ENCODE peak calls at places on chromosomes 13 and 19, in four cellular contexts. I, W, C and P are unnamed samples.

GRCh38 chr19:56138069-56138468 is 3.0 kb upstream of the ZNF444 start:
- DNase-seq in I (no peak), W (no peak), C (no peak), P (no peak)

GRCh38 chr13:111262715-111263114 is 57.7 kb upstream of the TEX29 start:
- DNase-seq in I (no peak), W (no peak), C (no peak), P (no peak)

GRCh38 chr13:94464771-94465170 is 14.7 kb downstream of the DCT start:
- DNase-seq in I (no peak), W (no peak), C (peak; percentile 8), P (no peak)

GRCh38 chr13:42396501-42396900 is 124.5 kb downstream of the AKAP11 start:
- DNase-seq in I (no peak), W (no peak), C (no peak), P (no peak)

GRCh38 chr13:45082964-45083363 is 37.3 kb upstream of the GTF2F2 start:
- DNase-seq in I (no peak), W (peak; percentile 70), C (peak; percentile 77), P (no peak)

GRCh38 chr13:114130708-114131580 is 1.5 kb downstream of the RASA3 start:
- DNase-seq in I (peak; percentile 57), W (peak; percentile 92), C (peak; percentile 94), P (peak; percentile 55)

GRCh38 chr13:50085063-50085462 is 69.8 kb downstream of the KCNRG start:
- DNase-seq in I (peak; percentile 53), W (no peak), C (no peak), P (no peak)

GRCh38 chr13:109629737-109630136 is 156.6 kb downstream of the IRS2 start:
- DNase-seq in I (no peak), W (no peak), C (no peak), P (no peak)

GRCh38 chr13:76161143-76161542 is 525.0 kb downstream of the LMO7 start:
- DNase-seq in I (no peak), W (no peak), C (no peak), P (no peak)

GRCh38 chr19:8610041-8610927 is at the start of gene ADAMTS10:
- DNase-seq in I (peak; percentile 69), W (peak; percentile 66), C (peak; percentile 63), P (peak; percentile 26)

GRCh38 chr19:38388310-38389100 is at the start of gene SPRED3:
- DNase-seq in I (peak; percentile 73), W (no peak), C (peak; percentile 79), P (no peak)

GRCh38 chr19:13621413-13621812 is 115.1 kb upstream of the CACNA1A start:
- DNase-seq in I (no peak), W (peak; percentile 93), C (peak; percentile 96), P (no peak)

GRCh38 chr13:19634129-19634740 is 776 bp downstream of the MPHOSPH8 start:
- DNase-seq in I (peak; percentile 33), W (peak; percentile 45), C (peak; percentile 54), P (no peak)

GRCh38 chr13:99265823-99266426 is 7.7 kb upstream of the GPR18 start:
- DNase-seq in I (peak; percentile 58), W (peak; percentile 27), C (peak; percentile 41), P (no peak)

GRCh38 chr19:10566658-10567410 is 1.0 kb upstream of the KRI1 start:
- DNase-seq in I (no peak), W (no peak), C (no peak), P (no peak)

GRCh38 chr13:29993716-29994488 is 143.5 kb upstream of the UBL3 start:
- DNase-seq in I (peak; percentile 7), W (peak; percentile 69), C (peak; percentile 76), P (no peak)

GRCh38 chr19:11347546-11347945 is 1.2 kb downstream of the CCDC159 start:
- DNase-seq in I (no peak), W (no peak), C (no peak), P (no peak)

GRCh38 chr13:53028063-53028462 is 550 bp upstream of the OLFM4 start:
- DNase-seq in I (no peak), W (no peak), C (no peak), P (no peak)

GRCh38 chr13:40026741-40027140 is 371.3 kb downstream of the COG6 start:
- DNase-seq in I (no peak), W (no peak), C (no peak), P (no peak)

GRCh38 chr13:59094149-59094548 is 1069.6 kb downstream of the DIAPH3 start:
- DNase-seq in I (no peak), W (peak; percentile 29), C (peak; percentile 34), P (no peak)

GRCh38 chr13:99376132-99376531 is 68.9 kb upstream of the GPR183 start:
- DNase-seq in I (no peak), W (no peak), C (no peak), P (no peak)

GRCh38 chr13:40152145-40152544 is 496.7 kb downstream of the COG6 start:
- DNase-seq in I (no peak), W (peak; percentile 75), C (peak; percentile 83), P (no peak)

GRCh38 chr19:33066543-33066942 is 1.9 kb upstream of the RHPN2 start:
- DNase-seq in I (no peak), W (no peak), C (no peak), P (no peak)

GRCh38 chr13:92682832-92683517 is 543.6 kb upstream of the GPC6 start:
- DNase-seq in I (no peak), W (no peak), C (no peak), P (no peak)

GRCh38 chr13:20713014-20713376 is 9.5 kb downstream of the IL17D start:
- DNase-seq in I (peak; percentile 23), W (no peak), C (no peak), P (no peak)

GRCh38 chr19:42074513-42075363 is 1.2 kb upstream of the ZNF574 start:
- DNase-seq in I (no peak), W (no peak), C (no peak), P (no peak)

DNA sequence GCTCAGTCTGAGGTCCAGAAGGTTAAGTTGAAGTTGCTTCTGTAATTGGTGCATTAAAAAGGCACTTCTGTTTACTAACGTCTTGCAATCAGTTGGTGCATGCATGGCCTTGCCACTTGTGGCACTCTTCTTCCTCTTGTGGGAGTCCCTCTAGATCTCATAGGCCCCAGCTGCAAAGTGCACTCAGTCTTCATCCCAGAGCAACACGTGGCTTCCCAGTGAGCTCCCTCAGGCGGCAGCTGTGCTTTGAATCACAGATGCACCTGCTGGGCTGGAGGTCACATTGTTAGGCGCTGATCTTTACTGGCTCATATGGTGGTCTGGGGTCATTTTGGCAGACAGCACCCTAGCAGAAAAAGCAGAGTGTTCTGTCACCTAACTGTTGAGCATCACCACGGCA is 215.7 kb downstream of the ZNF536 start:
- DNase-seq in I (no peak), W (no peak), C (no peak), P (no peak)
- H3K9me3 ChIP-seq in I (no peaks in the 10 kb centered on the region), W (peaks cover 3% of the 10 kb centered on the region), C (no peaks in the 10 kb centered on the region), P (no peaks in the 10 kb centered on the region)

DNA sequence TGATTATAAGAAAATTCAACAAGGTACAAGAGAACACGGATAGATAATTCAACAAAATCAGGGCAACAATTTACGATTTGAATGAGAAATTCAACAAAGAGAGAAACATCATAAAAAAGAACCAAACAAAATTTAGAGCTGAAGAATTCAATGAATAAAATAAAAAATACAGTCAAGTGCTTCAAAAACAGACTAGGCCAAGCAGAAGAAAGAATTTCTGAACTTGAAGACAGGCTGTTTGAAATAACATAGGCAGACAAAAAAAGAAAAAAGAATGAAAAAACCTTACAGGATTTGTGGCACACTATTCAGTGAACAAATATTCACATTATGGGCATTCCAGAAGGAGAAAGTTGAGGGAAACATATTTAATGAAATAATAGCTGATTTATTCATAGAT is 31.1 kb downstream of the ZNF283 start:
- DNase-seq in I (no peak), W (no peak), C (no peak), P (no peak)
- H3K9me3 ChIP-seq in I (peaks cover 11% of the 10 kb centered on the region), W (peaks cover 20% of the 10 kb centered on the region), C (no peaks in the 10 kb centered on the region), P (peaks cover 17% of the 10 kb centered on the region)

GRCh38 chr19:19900124-19900523 is 622 bp upstream of the ZNF93 start:
- DNase-seq in I (peak; percentile 15), W (peak; percentile 88), C (peak; percentile 91), P (no peak)

GRCh38 chr19:19900574-19901444 is at the start of gene ZNF93:
- DNase-seq in I (peak; percentile 97), W (peak; percentile 93), C (peak; percentile 97), P (peak; percentile 83)
- H3K9me3 ChIP-seq in I (no peaks in the 10 kb centered on the region), W (peaks cover 14% of the 10 kb centered on the region), C (no peaks in the 10 kb centered on the region), P (peaks cover 3% of the 10 kb centered on the region)

DNA sequence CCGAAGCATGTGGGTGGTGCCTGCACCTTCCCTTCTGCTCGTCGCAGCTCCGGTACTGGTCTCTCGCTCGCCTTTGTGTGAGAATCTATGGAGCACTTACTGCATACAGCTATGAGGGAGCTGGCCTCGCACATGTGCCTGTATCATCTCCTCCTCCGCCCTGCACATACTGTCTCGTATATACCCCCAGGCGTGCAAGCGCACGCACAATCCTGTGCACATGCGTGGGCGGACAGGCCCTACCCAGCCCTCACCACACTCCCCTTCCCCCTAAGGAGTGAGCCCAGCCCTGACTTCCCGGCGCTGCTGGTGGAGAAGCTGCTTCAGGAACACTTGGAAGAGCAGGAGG is 8.7 kb downstream of the PIK3R2 start:
- DNase-seq in I (no peak), W (no peak), C (no peak), P (no peak)
- H3K9me3 ChIP-seq in I (no peaks in the 10 kb centered on the region), W (no peaks in the 10 kb centered on the region), C (no peaks in the 10 kb centered on the region), P (no peaks in the 10 kb centered on the region)

DNA sequence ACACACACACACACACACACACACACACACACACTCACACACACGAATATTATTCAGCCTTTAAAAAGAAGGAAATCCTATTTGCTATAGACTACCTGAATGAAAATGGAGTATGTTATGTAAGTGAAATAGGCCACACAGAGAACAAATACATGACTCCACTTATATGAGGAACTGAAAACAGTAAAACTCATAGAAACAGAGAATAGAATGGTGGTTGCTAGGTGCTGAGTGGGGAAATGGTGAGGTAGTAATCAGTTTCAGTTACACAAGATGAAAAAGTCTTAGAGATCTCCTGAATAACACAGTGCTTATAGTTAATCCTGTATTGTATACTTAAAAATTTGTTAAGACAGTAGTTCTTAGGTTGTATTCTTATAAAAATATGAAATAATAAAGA is 8.2 kb downstream of the ZNF677 start:
- DNase-seq in I (no peak), W (no peak), C (no peak), P (no peak)
- H3K9me3 ChIP-seq in I (peaks cover 1% of the 10 kb centered on the region), W (peaks cover 17% of the 10 kb centered on the region), C (peaks cover 2% of the 10 kb centered on the region), P (peaks cover 3% of the 10 kb centered on the region)

DNA sequence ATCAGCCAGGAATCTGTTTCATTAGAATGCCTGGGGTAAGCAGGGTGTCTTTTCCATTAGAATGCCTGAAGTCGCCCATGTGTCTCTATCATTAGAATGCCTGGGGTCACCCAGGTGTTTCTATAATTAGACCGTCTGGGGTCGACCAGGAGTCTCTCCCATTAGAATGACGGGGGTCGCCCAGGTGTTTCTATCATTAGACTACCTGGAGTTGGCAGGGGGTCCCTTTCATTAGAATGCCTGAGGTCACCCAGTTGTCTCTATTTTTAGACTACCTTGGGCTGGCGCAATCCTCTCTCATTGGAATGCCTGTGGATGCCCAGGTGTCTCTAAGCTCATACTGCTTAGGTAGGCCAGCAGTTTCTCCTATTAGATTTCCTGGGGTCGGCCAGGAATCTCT is 1447.6 kb downstream of the UQCRFS1 start:
- DNase-seq in I (no peak), W (no peak), C (no peak), P (no peak)
- H3K9me3 ChIP-seq in I (no peaks in the 10 kb centered on the region), W (no peaks in the 10 kb centered on the region), C (no peaks in the 10 kb centered on the region), P (no peaks in the 10 kb centered on the region)